ENCODE peak calls at places on chromosomes 1 and 21, in six cellular contexts. F is frontal cortex, J is occipital lobe, Q is LNCaP clone FGC, U is left ventricle myocardium inferior, C is RWPE1. L is an unnamed sample.

GRCh38 chr1:231359113-231359512 is 21.0 kb downstream of the SPRTN start:
- DNase-seq in F (no peak), J (no peak), Q (no peak), U (no peak), C (no peak), L (no peak)

GRCh38 chr1:64519921-64520320 is 50.0 kb downstream of the CACHD1 start:
- DNase-seq in F (no peak), J (no peak), Q (no peak), U (no peak), C (no peak), L (no peak)

GRCh38 chr1:201566529-201566823 is 27.5 kb downstream of the NAV1 start:
- DNase-seq in F (no peak), J (no peak), Q (no peak), U (no peak), C (no peak), L (no peak)

GRCh38 chr1:22490309-22490708 is 38.7 kb downstream of the ZBTB40 start:
- DNase-seq in F (no peak), J (no peak), Q (no peak), U (no peak), C (no peak), L (no peak)

GRCh38 chr21:45393021-45393420 is 11.9 kb upstream of the COL18A1 start:
- DNase-seq in F (no peak), J (no peak), Q (no peak), U (peak), C (no peak), L (no peak)

GRCh38 chr1:156172696-156173470 is 19.5 kb downstream of the SEMA4A start:
- DNase-seq in F (no peak), J (no peak), Q (no peak), U (no peak), C (no peak), L (no peak)

GRCh38 chr1:108584320-108584968 is 24.5 kb downstream of the EEIG2 start:
- DNase-seq in F (no peak), J (no peak), Q (no peak), U (no peak), C (no peak), L (no peak)

GRCh38 chr1:93666613-93667384 is 14.8 kb downstream of the BCAR3 start:
- DNase-seq in F (no peak), J (no peak), Q (peak), U (no peak), C (peak), L (no peak)

GRCh38 chr21:42360317-42360716 is 6.0 kb downstream of the TFF1 start:
- DNase-seq in F (no peak), J (no peak), Q (no peak), U (no peak), C (no peak), L (no peak)

GRCh38 chr1:226736001-226736907 is 2.8 kb downstream of the ITPKB start:
- DNase-seq in F (peak), J (peak), Q (no peak), U (peak), C (no peak), L (peak)

GRCh38 chr1:224753491-224753890 is 137.4 kb downstream of the CNIH3 start:
- DNase-seq in F (no peak), J (no peak), Q (no peak), U (no peak), C (no peak), L (no peak)

GRCh38 chr21:33308586-33309490 is 15.9 kb upstream of the IFNAR1 start:
- DNase-seq in F (no peak), J (no peak), Q (no peak), U (no peak), C (no peak), L (no peak)

GRCh38 chr21:15850645-15851044 is 120.9 kb downstream of the USP25 start:
- DNase-seq in F (no peak), J (no peak), Q (no peak), U (no peak), C (peak), L (no peak)

GRCh38 chr1:221276911-221277310 is 397.7 kb downstream of the HLX start:
- DNase-seq in F (no peak), J (no peak), Q (no peak), U (no peak), C (no peak), L (no peak)

GRCh38 chr1:1290238-1290731 is 10.0 kb downstream of the SCNN1D start:
- DNase-seq in F (no peak), J (no peak), Q (no peak), U (peak), C (no peak), L (no peak)

GRCh38 chr1:151001592-151001991 is 5.1 kb downstream of the MINDY1 start:
- DNase-seq in F (no peak), J (no peak), Q (no peak), U (no peak), C (no peak), L (no peak)

GRCh38 chr1:30100186-30100862 is 623.1 kb downstream of the MATN1 start:
- DNase-seq in F (no peak), J (no peak), Q (no peak), U (no peak), C (no peak), L (no peak)

GRCh38 chr1:201217146-201217545 is 26.5 kb downstream of the IGFN1 start:
- DNase-seq in F (no peak), J (no peak), Q (no peak), U (no peak), C (no peak), L (no peak)

GRCh38 chr1:42429623-42430022 is 26.2 kb downstream of the ZMYND12 start:
- DNase-seq in F (no peak), J (no peak), Q (no peak), U (no peak), C (no peak), L (no peak)

GRCh38 chr1:60103186-60103585 is 29.6 kb upstream of the C1orf87 start:
- DNase-seq in F (no peak), J (no peak), Q (no peak), U (no peak), C (no peak), L (no peak)

GRCh38 chr1:36401602-36402517 is 4.2 kb upstream of the LSM10 start:
- DNase-seq in F (no peak), J (no peak), Q (no peak), U (no peak), C (no peak), L (no peak)

GRCh38 chr1:205600085-205600484 is 31.7 kb downstream of the ELK4 start:
- DNase-seq in F (no peak), J (no peak), Q (no peak), U (no peak), C (peak), L (peak)

GRCh38 chr1:6490181-6491075 is 1.0 kb downstream of the PLEKHG5 start:
- DNase-seq in F (no peak), J (no peak), Q (peak), U (peak), C (peak), L (peak)

GRCh38 chr1:3785458-3786157 is 10.7 kb downstream of the LRRC47 start:
- DNase-seq in F (no peak), J (no peak), Q (no peak), U (no peak), C (no peak), L (no peak)

GRCh38 chr1:180027949-180028445 is 73.4 kb downstream of the CEP350 start:
- DNase-seq in F (no peak), J (no peak), Q (no peak), U (no peak), C (peak), L (no peak)

GRCh38 chr1:30569384-30569783 is 154.0 kb downstream of the MATN1 start:
- DNase-seq in F (no peak), J (no peak), Q (no peak), U (no peak), C (no peak), L (no peak)

GRCh38 chr1:152880907-152881306 is 2.8 kb downstream of the SMCP start:
- DNase-seq in F (no peak), J (no peak), Q (no peak), U (no peak), C (no peak), L (no peak)

GRCh38 chr21:25934771-25935224 is 200.0 kb downstream of the GABPA start:
- DNase-seq in F (no peak), J (no peak), Q (peak), U (peak), C (peak), L (no peak)

GRCh38 chr1:61380561-61380960 is 298.2 kb downstream of the NFIA start:
- DNase-seq in F (no peak), J (no peak), Q (no peak), U (no peak), C (no peak), L (no peak)

GRCh38 chr1:18452550-18452949 is 28.2 kb upstream of the KLHDC7A start:
- DNase-seq in F (no peak), J (no peak), Q (no peak), U (no peak), C (peak), L (no peak)

GRCh38 chr1:62621907-62622306 is 24.6 kb downstream of the ANGPTL3 start:
- DNase-seq in F (no peak), J (no peak), Q (peak), U (no peak), C (peak), L (peak)

GRCh38 chr1:9590945-9591668 is 2.4 kb downstream of the TMEM201 start:
- DNase-seq in F (peak), J (no peak), Q (no peak), U (no peak), C (no peak), L (no peak)

GRCh38 chr1:52348704-52349301 is 17.2 kb downstream of the CC2D1B start:
- DNase-seq in F (no peak), J (peak), Q (peak), U (no peak), C (peak), L (peak)

GRCh38 chr21:42758721-42759593 is 105.5 kb downstream of the PDE9A start:
- DNase-seq in F (no peak), J (no peak), Q (no peak), U (no peak), C (no peak), L (no peak)

GRCh38 chr1:155085504-155086181 is 7.0 kb downstream of the EFNA3 start:
- DNase-seq in F (peak), J (peak), Q (no peak), U (no peak), C (peak), L (no peak)

GRCh38 chr1:64041366-64042131 is 161.9 kb upstream of the UBE2U start:
- DNase-seq in F (no peak), J (no peak), Q (no peak), U (no peak), C (peak), L (no peak)

GRCh38 chr21:31293986-31294385 is 50.1 kb downstream of the TIAM1 start:
- DNase-seq in F (no peak), J (no peak), Q (no peak), U (no peak), C (peak), L (peak)

L was measured in Ammon's horn.